ENCODE peak calls at places on chromosomes 4 and X, in ten cellular contexts. E is cardiac muscle cell, D is right atrium auricular region, S is A673, P is tibial nerve, N is A549, X is left ventricle myocardium inferior, C is right lobe of liver, T is psoas muscle, L is esophagus muscularis mucosa. H is an unnamed sample.

GRCh38 chr4:90616711-90617110 is 489.5 kb downstream of the CCSER1 start:
- DNase-seq in L (no peak), D (no peak), P (no peak), E (no peak), C (no peak), T (no peak), N (no peak), S (no peak), X (no peak), H (no peak)

GRCh38 chrX:51837926-51838325 is 55.5 kb upstream of the MAGED1 start:
- DNase-seq in S (peak; percentile 66), N (no peak), T (peak; percentile 31), E (no peak), X (peak; percentile 48), C (no peak), D (peak; percentile 66), L (peak; percentile 87), P (peak; percentile 74), H (no peak)

GRCh38 chr4:71564775-71565174 is 219.1 kb downstream of the GC start:
- DNase-seq in C (no peak), T (no peak), L (no peak), P (no peak), N (no peak), D (no peak), E (no peak), S (no peak), X (no peak), H (no peak)

GRCh38 chr4:162706677-162707076 is 460.0 kb downstream of the NAF1 start:
- DNase-seq in D (no peak), S (no peak), N (no peak), C (no peak), T (no peak), P (no peak), E (no peak), L (no peak), X (no peak), H (no peak)

GRCh38 chr4:156330436-156331031 is 376.9 kb upstream of the CTSO start:
- DNase-seq in E (no peak), P (no peak), L (no peak), S (no peak), X (no peak), T (no peak), N (no peak), C (peak; percentile 39), D (no peak), H (no peak)

GRCh38 chr4:47068986-47069385 is 37.6 kb downstream of the GABRB1 start:
- DNase-seq in N (no peak), S (no peak), C (no peak), E (no peak), T (no peak), D (no peak), P (no peak), L (no peak), X (no peak), H (no peak)

GRCh38 chr4:74501579-74501978 is 56.6 kb downstream of the AREG start:
- DNase-seq in T (no peak), C (no peak), L (no peak), D (no peak), P (no peak), S (no peak), E (no peak), X (no peak), N (no peak), H (peak; percentile 60)

GRCh38 chrX:138756234-138756633 is 44.7 kb upstream of the FGF13 start:
- DNase-seq in E (peak; percentile 77), D (no peak), L (no peak), C (no peak), T (peak; percentile 51), N (peak; percentile 11), P (peak; percentile 5), S (peak; percentile 76), X (peak; percentile 19), H (peak; percentile 5)

GRCh38 chrX:45758319-45758718 is 557.6 kb upstream of the DIPK2B start:
- DNase-seq in N (no peak), X (no peak), D (no peak), S (no peak), E (no peak), P (no peak), L (no peak), T (no peak), C (no peak), H (no peak)

GRCh38 chrX:16658284-16658683 is 8.3 kb downstream of the S100G start:
- DNase-seq in S (no peak), T (no peak), X (no peak), L (no peak), D (no peak), P (no peak), C (no peak), N (no peak), E (no peak), H (peak; percentile 5)

GRCh38 chr4:4772534-4772933 is 86.9 kb upstream of the MSX1 start:
- DNase-seq in E (no peak), X (no peak), C (no peak), L (no peak), N (no peak), S (no peak), T (no peak), P (no peak), D (no peak), H (no peak)

GRCh38 chr4:15809058-15809457 is 30.9 kb downstream of the CD38 start:
- DNase-seq in E (no peak), C (no peak), N (no peak), D (no peak), P (no peak), T (no peak), S (no peak), X (no peak), L (no peak), H (no peak)

GRCh38 chr4:186726440-186727148 is 2.9 kb upstream of the FAT1 start:
- DNase-seq in S (peak; percentile 80), N (peak; percentile 81), L (peak; percentile 91), T (peak; percentile 65), X (peak; percentile 67), D (no peak), C (peak; percentile 77), P (peak; percentile 53), E (peak; percentile 85), H (peak; percentile 88)

GRCh38 chrX:149504226-149504914 is 736 bp downstream of the IDS start:
- DNase-seq in X (no peak), D (no peak), T (no peak), S (peak; percentile 24), L (no peak), N (peak; percentile 78), C (no peak), P (no peak), E (no peak), H (no peak)

GRCh38 chr4:86036729-86037128 is 323.1 kb downstream of the MAPK10 start:
- DNase-seq in S (no peak), L (no peak), D (no peak), C (no peak), P (no peak), E (no peak), T (no peak), N (no peak), X (no peak), H (no peak)

GRCh38 chr4:113179091-113179490 is 129.6 kb downstream of the ANK2 start:
- DNase-seq in N (no peak), E (no peak), C (no peak), P (no peak), X (no peak), L (no peak), S (no peak), T (no peak), D (no peak), H (no peak)

GRCh38 chr4:81724925-81725329 is 253.2 kb upstream of the RASGEF1B start:
- DNase-seq in T (peak; percentile 39), C (peak; percentile 66), L (no peak), S (peak; percentile 34), D (peak; percentile 84), N (no peak), E (no peak), P (peak; percentile 34), X (peak; percentile 39), H (no peak)

GRCh38 chr4:53592128-53592527 is 842 bp upstream of the LNX1 start:
- DNase-seq in D (no peak), S (peak; percentile 2), X (no peak), L (peak; percentile 42), C (no peak), N (no peak), T (no peak), E (no peak), P (no peak), H (peak; percentile 13)

GRCh38 chr4:117965608-117966007 is 68.7 kb upstream of the NDST3 start:
- DNase-seq in L (no peak), X (no peak), S (peak; percentile 41), N (no peak), E (peak; percentile 10), T (no peak), D (no peak), P (no peak), C (no peak), H (no peak)
- TF ChIP-seq CTCF in L (no peak), X (no peak), S (no peak), N (no peak), E (no peak), T (no peak), D (no peak), P (no peak), C (no peak), H (no peak)

GRCh38 chr4:3736806-3737205 is 29.4 kb upstream of the ADRA2C start:
- DNase-seq in P (no peak), N (no peak), C (no peak), L (no peak), X (no peak), S (no peak), E (no peak), D (no peak), T (no peak), H (no peak)
- H3K27ac ChIP-seq in P (no peak overlapping the region), N (no peak overlapping the region), C (no peak overlapping the region), L (no peak overlapping the region), X (no peak overlapping the region), S (no peak overlapping the region), E (no peak overlapping the region), D (no peak overlapping the region), T (no peak overlapping the region), H (no peak overlapping the region)

GRCh38 chr4:139281212-139281611 is 1.2 kb upstream of the MGARP start:
- DNase-seq in X (no peak), S (no peak), N (peak; percentile 14), T (no peak), P (no peak), E (no peak), L (no peak), D (no peak), C (no peak), H (peak; percentile 15)
- TF ChIP-seq CTCF in X (no peak), S (peak; percentile 39), N (peak; percentile 13), T (peak; percentile 34), P (no peak), E (no peak), L (no peak), D (peak; percentile 18), C (peak; percentile 15), H (peak; percentile 10)

DNA sequence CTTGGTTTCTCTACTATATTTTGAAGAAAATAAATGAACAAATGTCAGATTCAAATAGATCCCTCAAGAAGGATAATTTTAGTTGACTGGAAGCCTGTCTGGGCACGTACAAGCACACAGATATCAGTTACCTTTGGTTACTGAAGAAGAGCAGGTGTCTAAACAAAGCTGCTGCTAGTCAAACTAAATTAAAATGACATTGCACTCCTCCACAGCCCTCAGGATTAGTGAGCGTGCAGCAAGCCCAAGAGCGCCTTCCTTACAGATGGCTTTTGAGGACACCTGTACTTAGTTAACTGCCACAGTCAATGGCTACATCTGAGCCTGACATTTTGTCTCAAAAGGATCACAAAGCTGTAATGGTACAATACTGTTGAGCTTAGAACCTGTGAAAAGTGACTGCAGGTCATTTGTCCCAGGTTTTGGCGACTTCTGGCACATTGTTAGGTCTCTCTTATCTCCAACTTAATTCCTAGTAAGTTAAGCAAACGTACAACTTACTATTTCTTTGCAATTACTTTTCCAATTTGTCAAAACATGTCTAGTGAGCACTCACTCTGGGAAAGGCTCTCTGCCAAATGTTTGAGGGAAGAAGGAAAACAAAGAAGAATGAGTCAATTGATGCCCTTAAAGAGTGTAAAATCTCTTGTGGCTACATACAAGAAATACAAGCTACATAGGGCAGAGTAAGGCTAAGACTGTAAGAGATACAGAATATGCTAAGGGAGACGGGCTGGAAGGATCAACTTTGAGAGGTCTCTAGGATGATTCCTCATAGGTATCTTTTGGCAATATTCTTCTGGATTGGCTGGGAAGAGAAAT is 25.6 kb upstream of the DAPP1 start:
- DNase-seq in D (no peak), S (no peak), E (no peak), T (no peak), C (no peak), X (no peak), L (no peak), N (no peak), P (no peak), H (peak; percentile 57)
- H3K27ac ChIP-seq in D (no peak overlapping the region), S (no peak overlapping the region), E (no peak overlapping the region), T (peak overlapping the region; percentile 88), C (no peak overlapping the region), X (no peak overlapping the region), L (no peak overlapping the region), N (no peak overlapping the region), P (no peak overlapping the region), H (peak overlapping the region; percentile 62)